ENCODE peak calls at places on chromosomes 16 and 17, in six cellular contexts. N, L, D, E, V and H are unnamed samples.

GRCh38 chr16:68005786-68006286 is 6.6 kb upstream of the DPEP2 start:
- DNase-seq in N (peak; percentile 49), L (no peak), D (peak; percentile 31), E (no peak), V (peak; percentile 33), H (no peak)

GRCh38 chr17:80035937-80036714 is at the start of gene CCDC40:
- DNase-seq in N (peak; percentile 79), L (peak; percentile 92), D (peak; percentile 72), E (peak; percentile 69), V (peak; percentile 85), H (peak; percentile 85)

GRCh38 chr16:4261557-4262172 is 11.2 kb downstream of the TFAP4 start:
- DNase-seq in N (no peak), L (peak; percentile 88), D (peak; percentile 32), E (peak; percentile 35), V (no peak), H (peak; percentile 71)

GRCh38 chr17:17568772-17569195 is 22.7 kb downstream of the PEMT start:
- DNase-seq in N (peak; percentile 69), L (peak; percentile 97), D (peak; percentile 57), E (peak; percentile 54), V (peak; percentile 68), H (peak; percentile 67)

GRCh38 chr17:83062818-83063671 is 16.4 kb upstream of the METRNL start:
- DNase-seq in N (peak; percentile 9), L (no peak), D (no peak), E (no peak), V (peak; percentile 2), H (peak; percentile 9)

GRCh38 chr16:66926171-66926570 is 836 bp upstream of the RRAD start:
- DNase-seq in N (no peak), L (no peak), D (no peak), E (no peak), V (peak; percentile 75), H (no peak)

GRCh38 chr16:51430716-51431369 is 279.8 kb upstream of the SALL1 start:
- DNase-seq in N (no peak), L (no peak), D (no peak), E (no peak), V (no peak), H (no peak)

GRCh38 chr17:67460097-67460496 is 83.0 kb downstream of the PITPNC1 start:
- DNase-seq in N (peak; percentile 34), L (no peak), D (no peak), E (no peak), V (no peak), H (no peak)